ENCODE peak calls at places on chromosomes 16 and 17, in five cellular contexts. One of them, this sample, is unnamed.

GRCh38 chr17:74288785-74289184 is 14.8 kb downstream of the DNAI2 start:
- DNase-seq in psoas muscle: no peak
- DNase-seq in fibroblast of mammary gland: no peak
- DNase-seq in MG63: peak; percentile 26
- DNase-seq in NCI-H510A treated with DMSO at 0.1 percent for 48 hours: no peak
- DNase-seq in this sample: no peak

GRCh38 chr17:6450926-6451717 is 6.9 kb downstream of the PIMREG start:
- DNase-seq in MG63: no peak
- DNase-seq in NCI-H510A treated with DMSO at 0.1 percent for 48 hours: no peak
- DNase-seq in psoas muscle: no peak
- DNase-seq in fibroblast of mammary gland: peak; percentile 30
- DNase-seq in this sample: peak; percentile 25

GRCh38 chr16:11342021-11342855 is 3.0 kb upstream of the RMI2 start:
- DNase-seq in fibroblast of mammary gland: no peak
- DNase-seq in psoas muscle: no peak
- DNase-seq in MG63: no peak
- DNase-seq in NCI-H510A treated with DMSO at 0.1 percent for 48 hours: no peak
- DNase-seq in this sample: no peak

GRCh38 chr16:77307764-77308561 is 108.8 kb downstream of the SYCE1L start:
- DNase-seq in NCI-H510A treated with DMSO at 0.1 percent for 48 hours: no peak
- DNase-seq in psoas muscle: no peak
- DNase-seq in fibroblast of mammary gland: peak; percentile 85
- DNase-seq in MG63: no peak
- DNase-seq in this sample: no peak

GRCh38 chr16:84545114-84545737 is 40.8 kb upstream of the MEAK7 start:
- DNase-seq in NCI-H510A treated with DMSO at 0.1 percent for 48 hours: no peak
- DNase-seq in psoas muscle: no peak
- DNase-seq in MG63: no peak
- DNase-seq in fibroblast of mammary gland: no peak
- DNase-seq in this sample: no peak

GRCh38 chr17:72441899-72442298 is 321.1 kb downstream of the SOX9 start:
- DNase-seq in psoas muscle: no peak
- DNase-seq in NCI-H510A treated with DMSO at 0.1 percent for 48 hours: no peak
- DNase-seq in fibroblast of mammary gland: no peak
- DNase-seq in MG63: no peak
- DNase-seq in this sample: no peak

GRCh38 chr17:17156511-17156910 is 49.6 kb downstream of the PLD6 start:
- DNase-seq in MG63: peak; percentile 63
- DNase-seq in NCI-H510A treated with DMSO at 0.1 percent for 48 hours: no peak
- DNase-seq in psoas muscle: no peak
- DNase-seq in fibroblast of mammary gland: peak; percentile 82
- DNase-seq in this sample: no peak

GRCh38 chr16:50282010-50282538 is 15.7 kb downstream of the ADCY7 start:
- DNase-seq in psoas muscle: peak; percentile 68
- DNase-seq in fibroblast of mammary gland: peak; percentile 38
- DNase-seq in MG63: no peak
- DNase-seq in NCI-H510A treated with DMSO at 0.1 percent for 48 hours: no peak
- DNase-seq in this sample: no peak

GRCh38 chr16:82945420-82946096 is 318.8 kb downstream of the CDH13 start:
- DNase-seq in MG63: no peak
- DNase-seq in NCI-H510A treated with DMSO at 0.1 percent for 48 hours: no peak
- DNase-seq in psoas muscle: no peak
- DNase-seq in fibroblast of mammary gland: no peak
- DNase-seq in this sample: no peak

GRCh38 chr16:543301-544164 is 16.0 kb downstream of the CAPN15 start:
- DNase-seq in NCI-H510A treated with DMSO at 0.1 percent for 48 hours: no peak
- DNase-seq in MG63: no peak
- DNase-seq in psoas muscle: no peak
- DNase-seq in fibroblast of mammary gland: no peak
- DNase-seq in this sample: no peak

GRCh38 chr17:27481327-27481726 is 25.1 kb downstream of the KSR1 start:
- DNase-seq in fibroblast of mammary gland: no peak
- DNase-seq in NCI-H510A treated with DMSO at 0.1 percent for 48 hours: no peak
- DNase-seq in MG63: no peak
- DNase-seq in psoas muscle: no peak
- DNase-seq in this sample: no peak

GRCh38 chr16:55543470-55543869 is 23.0 kb upstream of the CAPNS2 start:
- DNase-seq in psoas muscle: no peak
- DNase-seq in NCI-H510A treated with DMSO at 0.1 percent for 48 hours: no peak
- DNase-seq in fibroblast of mammary gland: peak; percentile 63
- DNase-seq in MG63: no peak
- DNase-seq in this sample: peak; percentile 66

GRCh38 chr16:85894266-85894665 is 4.7 kb upstream of the IRF8 start:
- DNase-seq in fibroblast of mammary gland: no peak
- DNase-seq in psoas muscle: no peak
- DNase-seq in NCI-H510A treated with DMSO at 0.1 percent for 48 hours: no peak
- DNase-seq in MG63: no peak
- DNase-seq in this sample: peak; percentile 45

GRCh38 chr17:12726131-12726530 is 60.4 kb downstream of the MYOCD start:
- DNase-seq in NCI-H510A treated with DMSO at 0.1 percent for 48 hours: no peak
- DNase-seq in MG63: no peak
- DNase-seq in psoas muscle: no peak
- DNase-seq in fibroblast of mammary gland: no peak
- DNase-seq in this sample: no peak

GRCh38 chr16:74500907-74501306 is 79.6 kb upstream of the CLEC18B start:
- DNase-seq in psoas muscle: no peak
- DNase-seq in MG63: no peak
- DNase-seq in NCI-H510A treated with DMSO at 0.1 percent for 48 hours: no peak
- DNase-seq in fibroblast of mammary gland: no peak
- DNase-seq in this sample: no peak

This sample was measured in GM23338.